ENCODE peak calls at places on chromosomes 13 and 19, in seven cellular contexts. One of them, this sample, is unnamed.

GRCh38 chr13:73765651-73766384 is 368.4 kb downstream of the KLF12 start:
- DNase-seq in AG20443: peak; percentile 39
- DNase-seq in KBM-7: peak; percentile 55
- DNase-seq in NCI-H774: peak; percentile 68
- DNase-seq in cardiac muscle cell: peak; percentile 93
- DNase-seq in Jurkat, Clone E6-1: peak; percentile 49
- DNase-seq in lower leg skin: peak; percentile 18
- DNase-seq in this sample: peak; percentile 65

GRCh38 chr13:70668293-70668692 is 560.0 kb upstream of the KLHL1 start:
- DNase-seq in AG20443: no peak
- DNase-seq in KBM-7: no peak
- DNase-seq in NCI-H774: no peak
- DNase-seq in cardiac muscle cell: no peak
- DNase-seq in Jurkat, Clone E6-1: no peak
- DNase-seq in lower leg skin: no peak
- DNase-seq in this sample: no peak

GRCh38 chr13:45564108-45564507 is 51.4 kb downstream of the ERICH6B start:
- DNase-seq in AG20443: peak; percentile 55
- DNase-seq in KBM-7: no peak
- DNase-seq in NCI-H774: no peak
- DNase-seq in cardiac muscle cell: peak; percentile 39
- DNase-seq in Jurkat, Clone E6-1: no peak
- DNase-seq in lower leg skin: no peak
- DNase-seq in this sample: no peak

GRCh38 chr13:45392811-45393210 is 25.4 kb downstream of the SLC25A30 start:
- DNase-seq in AG20443: no peak
- DNase-seq in KBM-7: no peak
- DNase-seq in NCI-H774: no peak
- DNase-seq in cardiac muscle cell: no peak
- DNase-seq in Jurkat, Clone E6-1: no peak
- DNase-seq in lower leg skin: no peak
- DNase-seq in this sample: no peak

GRCh38 chr13:44874176-44874575 is 115.1 kb downstream of the NUFIP1 start:
- DNase-seq in AG20443: no peak
- DNase-seq in KBM-7: no peak
- DNase-seq in NCI-H774: no peak
- DNase-seq in cardiac muscle cell: no peak
- DNase-seq in Jurkat, Clone E6-1: no peak
- DNase-seq in lower leg skin: no peak
- DNase-seq in this sample: no peak

GRCh38 chr19:35228177-35228930 is at the start of gene FAM187B:
- DNase-seq in AG20443: no peak
- DNase-seq in KBM-7: no peak
- DNase-seq in NCI-H774: no peak
- DNase-seq in cardiac muscle cell: no peak
- DNase-seq in Jurkat, Clone E6-1: no peak
- DNase-seq in lower leg skin: no peak
- DNase-seq in this sample: peak; percentile 70

GRCh38 chr19:17576758-17577532 is 21.5 kb downstream of the COLGALT1 start:
- DNase-seq in AG20443: peak; percentile 58
- DNase-seq in KBM-7: peak; percentile 43
- DNase-seq in NCI-H774: no peak
- DNase-seq in cardiac muscle cell: peak; percentile 97
- DNase-seq in Jurkat, Clone E6-1: peak; percentile 28
- DNase-seq in lower leg skin: peak; percentile 37
- DNase-seq in this sample: no peak

GRCh38 chr13:43782686-43783085 is 4.1 kb downstream of the ENOX1 start:
- DNase-seq in AG20443: no peak
- DNase-seq in KBM-7: no peak
- DNase-seq in NCI-H774: no peak
- DNase-seq in cardiac muscle cell: no peak
- DNase-seq in Jurkat, Clone E6-1: no peak
- DNase-seq in lower leg skin: no peak
- DNase-seq in this sample: no peak

GRCh38 chr19:20278342-20278741 is 111.3 kb downstream of the ZNF486 start:
- DNase-seq in AG20443: peak; percentile 45
- DNase-seq in KBM-7: no peak
- DNase-seq in NCI-H774: no peak
- DNase-seq in cardiac muscle cell: no peak
- DNase-seq in Jurkat, Clone E6-1: no peak
- DNase-seq in lower leg skin: no peak
- DNase-seq in this sample: no peak

GRCh38 chr13:28548872-28549271 is 53.9 kb upstream of the FLT1 start:
- DNase-seq in AG20443: no peak
- DNase-seq in KBM-7: no peak
- DNase-seq in NCI-H774: no peak
- DNase-seq in cardiac muscle cell: no peak
- DNase-seq in Jurkat, Clone E6-1: no peak
- DNase-seq in lower leg skin: no peak
- DNase-seq in this sample: no peak

GRCh38 chr13:27263438-27263837 is 7.2 kb upstream of the RASL11A start:
- DNase-seq in AG20443: no peak
- DNase-seq in KBM-7: no peak
- DNase-seq in NCI-H774: no peak
- DNase-seq in cardiac muscle cell: no peak
- DNase-seq in Jurkat, Clone E6-1: no peak
- DNase-seq in lower leg skin: no peak
- DNase-seq in this sample: no peak

GRCh38 chr13:25462301-25463125 is 90.7 kb downstream of the ATP8A2 start:
- DNase-seq in AG20443: no peak
- DNase-seq in KBM-7: no peak
- DNase-seq in NCI-H774: no peak
- DNase-seq in cardiac muscle cell: no peak
- DNase-seq in Jurkat, Clone E6-1: no peak
- DNase-seq in lower leg skin: no peak
- DNase-seq in this sample: no peak

GRCh38 chr13:78636493-78636892 is 22.5 kb downstream of the OBI1 start:
- DNase-seq in AG20443: no peak
- DNase-seq in KBM-7: peak; percentile 23
- DNase-seq in NCI-H774: no peak
- DNase-seq in cardiac muscle cell: no peak
- DNase-seq in Jurkat, Clone E6-1: no peak
- DNase-seq in lower leg skin: no peak
- DNase-seq in this sample: no peak

GRCh38 chr13:48579167-48579918 is 46.5 kb upstream of the RCBTB2 start:
- DNase-seq in AG20443: no peak
- DNase-seq in KBM-7: peak; percentile 96
- DNase-seq in NCI-H774: no peak
- DNase-seq in cardiac muscle cell: no peak
- DNase-seq in Jurkat, Clone E6-1: no peak
- DNase-seq in lower leg skin: no peak
- DNase-seq in this sample: no peak

GRCh38 chr19:33407716-33408115 is 34.2 kb downstream of the CEBPG start:
- DNase-seq in AG20443: no peak
- DNase-seq in KBM-7: no peak
- DNase-seq in NCI-H774: no peak
- DNase-seq in cardiac muscle cell: no peak
- DNase-seq in Jurkat, Clone E6-1: no peak
- DNase-seq in lower leg skin: no peak
- DNase-seq in this sample: no peak

GRCh38 chr19:5484398-5485285 is 29.4 kb downstream of the ZNRF4 start:
- DNase-seq in AG20443: no peak
- DNase-seq in KBM-7: no peak
- DNase-seq in NCI-H774: no peak
- DNase-seq in cardiac muscle cell: peak; percentile 24
- DNase-seq in Jurkat, Clone E6-1: no peak
- DNase-seq in lower leg skin: no peak
- DNase-seq in this sample: no peak

GRCh38 chr19:17968376-17968775 is 1.5 kb downstream of the KCNN1 start:
- DNase-seq in AG20443: no peak
- DNase-seq in KBM-7: no peak
- DNase-seq in NCI-H774: no peak
- DNase-seq in cardiac muscle cell: no peak
- DNase-seq in Jurkat, Clone E6-1: no peak
- DNase-seq in lower leg skin: no peak
- DNase-seq in this sample: no peak

GRCh38 chr13:68254151-68254550 is 1024.0 kb upstream of the PCDH9 start:
- DNase-seq in AG20443: no peak
- DNase-seq in KBM-7: no peak
- DNase-seq in NCI-H774: no peak
- DNase-seq in cardiac muscle cell: no peak
- DNase-seq in Jurkat, Clone E6-1: no peak
- DNase-seq in lower leg skin: no peak
- DNase-seq in this sample: no peak

GRCh38 chr19:43956827-43957226 is 5.8 kb downstream of the ZNF221 start:
- DNase-seq in AG20443: no peak
- DNase-seq in KBM-7: no peak
- DNase-seq in NCI-H774: no peak
- DNase-seq in cardiac muscle cell: no peak
- DNase-seq in Jurkat, Clone E6-1: no peak
- DNase-seq in lower leg skin: no peak
- DNase-seq in this sample: no peak

GRCh38 chr19:48510421-48511268 is 990 bp downstream of the LMTK3 start:
- DNase-seq in AG20443: peak; percentile 72
- DNase-seq in KBM-7: peak; percentile 43
- DNase-seq in NCI-H774: peak; percentile 35
- DNase-seq in cardiac muscle cell: peak; percentile 69
- DNase-seq in Jurkat, Clone E6-1: peak; percentile 68
- DNase-seq in lower leg skin: peak; percentile 62
- DNase-seq in this sample: no peak

GRCh38 chr19:49149652-49150105 is 5.5 kb downstream of the HRC start:
- DNase-seq in AG20443: peak; percentile 83
- DNase-seq in KBM-7: peak; percentile 80
- DNase-seq in NCI-H774: peak; percentile 67
- DNase-seq in cardiac muscle cell: peak; percentile 82
- DNase-seq in Jurkat, Clone E6-1: no peak
- DNase-seq in lower leg skin: peak; percentile 73
- DNase-seq in this sample: peak; percentile 88

GRCh38 chr19:48121909-48122371 is 11.3 kb upstream of the PLA2G4C start:
- DNase-seq in AG20443: no peak
- DNase-seq in KBM-7: peak; percentile 28
- DNase-seq in NCI-H774: no peak
- DNase-seq in cardiac muscle cell: peak; percentile 15
- DNase-seq in Jurkat, Clone E6-1: no peak
- DNase-seq in lower leg skin: peak; percentile 40
- DNase-seq in this sample: no peak

GRCh38 chr19:49403404-49404187 is 15.5 kb downstream of the KASH5 start:
- DNase-seq in AG20443: no peak
- DNase-seq in KBM-7: peak; percentile 14
- DNase-seq in NCI-H774: no peak
- DNase-seq in cardiac muscle cell: peak; percentile 84
- DNase-seq in Jurkat, Clone E6-1: no peak
- DNase-seq in lower leg skin: no peak
- DNase-seq in this sample: no peak

GRCh38 chr13:110478405-110479214 is 82.9 kb downstream of the RAB20 start:
- DNase-seq in AG20443: no peak
- DNase-seq in KBM-7: no peak
- DNase-seq in NCI-H774: no peak
- DNase-seq in cardiac muscle cell: no peak
- DNase-seq in Jurkat, Clone E6-1: no peak
- DNase-seq in lower leg skin: no peak
- DNase-seq in this sample: no peak

GRCh38 chr19:48085904-48086864 is 24.4 kb downstream of the PLA2G4C start:
- DNase-seq in AG20443: no peak
- DNase-seq in KBM-7: no peak
- DNase-seq in NCI-H774: no peak
- DNase-seq in cardiac muscle cell: no peak
- DNase-seq in Jurkat, Clone E6-1: peak; percentile 4
- DNase-seq in lower leg skin: no peak
- DNase-seq in this sample: no peak

GRCh38 chr19:17089238-17089637 is 13.7 kb downstream of the MYO9B start:
- DNase-seq in AG20443: no peak
- DNase-seq in KBM-7: no peak
- DNase-seq in NCI-H774: no peak
- DNase-seq in cardiac muscle cell: no peak
- DNase-seq in Jurkat, Clone E6-1: no peak
- DNase-seq in lower leg skin: no peak
- DNase-seq in this sample: no peak

GRCh38 chr13:46172531-46172991 is 9.4 kb downstream of the LCP1 start:
- DNase-seq in AG20443: no peak
- DNase-seq in KBM-7: peak; percentile 85
- DNase-seq in NCI-H774: no peak
- DNase-seq in cardiac muscle cell: no peak
- DNase-seq in Jurkat, Clone E6-1: peak; percentile 85
- DNase-seq in lower leg skin: no peak
- DNase-seq in this sample: no peak

GRCh38 chr13:40681341-40682051 is 15.1 kb upstream of the FOXO1 start:
- DNase-seq in AG20443: no peak
- DNase-seq in KBM-7: peak; percentile 39
- DNase-seq in NCI-H774: no peak
- DNase-seq in cardiac muscle cell: no peak
- DNase-seq in Jurkat, Clone E6-1: no peak
- DNase-seq in lower leg skin: no peak
- DNase-seq in this sample: no peak

GRCh38 chr13:111177081-111177711 is 62.1 kb downstream of the ARHGEF7 start:
- DNase-seq in AG20443: no peak
- DNase-seq in KBM-7: peak; percentile 67
- DNase-seq in NCI-H774: peak; percentile 82
- DNase-seq in cardiac muscle cell: peak; percentile 19
- DNase-seq in Jurkat, Clone E6-1: peak; percentile 95
- DNase-seq in lower leg skin: peak; percentile 39
- DNase-seq in this sample: no peak

GRCh38 chr13:59480398-59480797 is 683.3 kb downstream of the DIAPH3 start:
- DNase-seq in AG20443: no peak
- DNase-seq in KBM-7: no peak
- DNase-seq in NCI-H774: no peak
- DNase-seq in cardiac muscle cell: no peak
- DNase-seq in Jurkat, Clone E6-1: no peak
- DNase-seq in lower leg skin: no peak
- DNase-seq in this sample: no peak

GRCh38 chr19:23787106-23787505 is 28.4 kb upstream of the ZNF681 start:
- DNase-seq in AG20443: no peak
- DNase-seq in KBM-7: no peak
- DNase-seq in NCI-H774: no peak
- DNase-seq in cardiac muscle cell: no peak
- DNase-seq in Jurkat, Clone E6-1: no peak
- DNase-seq in lower leg skin: no peak
- DNase-seq in this sample: no peak

GRCh38 chr13:42777476-42777875 is 3.9 kb upstream of the FAM216B start:
- DNase-seq in AG20443: no peak
- DNase-seq in KBM-7: no peak
- DNase-seq in NCI-H774: no peak
- DNase-seq in cardiac muscle cell: no peak
- DNase-seq in Jurkat, Clone E6-1: no peak
- DNase-seq in lower leg skin: no peak
- DNase-seq in this sample: no peak

GRCh38 chr19:862529-863304 is 3.3 kb downstream of the CFD start:
- DNase-seq in AG20443: peak; percentile 41
- DNase-seq in KBM-7: no peak
- DNase-seq in NCI-H774: no peak
- DNase-seq in cardiac muscle cell: peak; percentile 79
- DNase-seq in Jurkat, Clone E6-1: peak; percentile 46
- DNase-seq in lower leg skin: peak; percentile 69
- DNase-seq in this sample: no peak

GRCh38 chr13:60210510-60211065 is 46.9 kb upstream of the DIAPH3 start:
- DNase-seq in AG20443: no peak
- DNase-seq in KBM-7: no peak
- DNase-seq in NCI-H774: no peak
- DNase-seq in cardiac muscle cell: no peak
- DNase-seq in Jurkat, Clone E6-1: no peak
- DNase-seq in lower leg skin: no peak
- DNase-seq in this sample: no peak

GRCh38 chr13:80931118-80931517 is 590.2 kb upstream of the SPRY2 start:
- DNase-seq in AG20443: no peak
- DNase-seq in KBM-7: no peak
- DNase-seq in NCI-H774: no peak
- DNase-seq in cardiac muscle cell: no peak
- DNase-seq in Jurkat, Clone E6-1: no peak
- DNase-seq in lower leg skin: no peak
- DNase-seq in this sample: no peak

This sample was measured in suprapubic skin.